ENCODE peak calls at places on chromosomes 13 and 19, in ten cellular contexts. M is ascending aorta; I is heart left ventricle; V is heart right ventricle; P is mesenchymal stem cell; N is cardiac muscle cell; D is neural progenitor cell; B is OCI-LY7; Z is effector memory CD4-positive, alpha-beta T cell; Q is gastrocnemius medialis. R is an unnamed sample.

GRCh38 chr19:41861098-41861768 is 1.2 kb downstream of the RPS19 start:
- DNase-seq in I (no peak), N (no peak), B (peak; percentile 35), Q (no peak), D (no peak), Z (no peak), V (no peak), P (no peak), M (no peak), R (no peak)

GRCh38 chr19:56301886-56302620 is 12.6 kb downstream of the ZSCAN5A start:
- DNase-seq in Z (no peak), N (no peak), P (no peak), D (no peak), I (no peak), Q (no peak), B (no peak), M (no peak), V (no peak), R (no peak)

GRCh38 chr13:38624822-38625221 is 62.1 kb upstream of the FREM2 start:
- DNase-seq in B (no peak), M (no peak), Q (no peak), P (no peak), Z (no peak), D (no peak), N (no peak), V (no peak), I (no peak), R (no peak)

GRCh38 chr13:26042781-26043180 is 9.0 kb downstream of the SHISA2 start:
- DNase-seq in P (no peak), Q (no peak), D (no peak), Z (no peak), B (no peak), V (no peak), I (no peak), M (no peak), N (no peak), R (no peak)

GRCh38 chr13:31923134-31923763 is 108.3 kb upstream of the FRY start:
- DNase-seq in B (no peak), I (no peak), Z (no peak), M (no peak), P (no peak), Q (no peak), V (no peak), D (no peak), N (no peak), R (no peak)

GRCh38 chr19:53132231-53132991 is at the start of gene ZNF415:
- DNase-seq in P (peak; percentile 60), I (peak; percentile 90), B (no peak), D (peak; percentile 96), Z (no peak), V (peak; percentile 87), M (peak; percentile 87), Q (peak; percentile 50), N (peak; percentile 83), R (peak; percentile 96)

GRCh38 chr19:16778796-16779411 is 50.3 kb upstream of the SIN3B start:
- DNase-seq in Z (peak; percentile 3), B (peak; percentile 78), Q (peak; percentile 18), N (peak; percentile 70), D (peak; percentile 69), V (peak; percentile 33), P (peak; percentile 75), I (peak; percentile 29), M (no peak), R (peak; percentile 48)

GRCh38 chr19:51639916-51640315 is 6.7 kb downstream of the SIGLEC14 start:
- DNase-seq in V (no peak), I (no peak), P (no peak), D (no peak), N (no peak), Z (no peak), M (no peak), B (no peak), Q (no peak), R (no peak)

GRCh38 chr13:76016799-76017198 is 380.7 kb downstream of the LMO7 start:
- DNase-seq in Q (no peak), I (no peak), D (peak; percentile 30), B (peak; percentile 11), V (no peak), Z (no peak), N (peak; percentile 40), P (no peak), M (no peak), R (peak; percentile 22)

GRCh38 chr13:25037057-25037813 is 58.7 kb upstream of the PABPC3 start:
- DNase-seq in V (no peak), M (no peak), P (peak; percentile 65), Z (no peak), B (peak; percentile 71), N (peak; percentile 78), D (peak; percentile 82), Q (no peak), I (peak; percentile 31), R (peak; percentile 77)

GRCh38 chr13:60591348-60591747 is 194.3 kb downstream of the TDRD3 start:
- DNase-seq in D (no peak), I (no peak), B (no peak), Z (no peak), V (no peak), P (no peak), M (no peak), Q (no peak), N (peak; percentile 86), R (no peak)

GRCh38 chr13:103272770-103273169 is 206.6 kb upstream of the SLC10A2 start:
- DNase-seq in N (no peak), I (no peak), P (no peak), Z (no peak), Q (no peak), M (no peak), V (no peak), D (no peak), B (no peak), R (no peak)

GRCh38 chr19:6801397-6802086 is 29.0 kb downstream of the VAV1 start:
- DNase-seq in P (no peak), Q (peak; percentile 46), D (no peak), M (peak; percentile 75), Z (peak; percentile 67), V (peak; percentile 63), I (peak; percentile 78), N (peak; percentile 71), B (peak; percentile 97), R (no peak)

GRCh38 chr19:12749938-12750521 is 1.6 kb upstream of the BEST2 start:
- DNase-seq in M (no peak), Z (no peak), Q (peak; percentile 32), N (peak; percentile 40), D (no peak), P (peak; percentile 42), B (no peak), I (no peak), V (no peak), R (no peak)

DNA sequence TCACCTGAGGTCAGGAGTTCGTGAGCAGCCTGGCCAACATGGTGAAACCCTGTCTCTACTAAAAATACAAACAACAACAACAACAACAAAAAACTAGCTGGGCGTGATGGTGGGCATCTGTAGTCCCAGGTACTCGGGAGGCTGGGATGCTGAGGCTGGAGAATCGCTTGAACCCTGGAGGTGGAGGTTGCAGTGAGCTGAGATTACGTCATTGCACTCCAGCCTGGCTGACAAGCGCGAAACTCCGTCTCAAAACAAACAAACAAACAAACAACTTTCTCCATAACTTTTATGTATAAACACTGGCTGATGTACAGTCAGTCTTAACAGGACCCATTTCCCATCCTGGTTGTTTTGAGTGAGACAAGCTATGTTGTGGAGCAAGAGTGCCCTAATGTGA is 5.8 kb upstream of the CYP4F8 start:
- DNase-seq in M (no peak), Q (no peak), Z (no peak), I (no peak), N (no peak), B (no peak), D (no peak), V (no peak), P (no peak), R (no peak)
- H3K9me3 ChIP-seq in M (no peaks in the 10 kb centered on the region), Q (no peaks in the 10 kb centered on the region), Z (no peaks in the 10 kb centered on the region), I (no peaks in the 10 kb centered on the region), N (no peaks in the 10 kb centered on the region), B (no peaks in the 10 kb centered on the region), D (peaks cover 11% of the 10 kb centered on the region), V (no peaks in the 10 kb centered on the region), P (no peaks in the 10 kb centered on the region), R (no peaks in the 10 kb centered on the region)

GRCh38 chr13:44719857-44720671 is 143.9 kb upstream of the TSC22D1 start:
- DNase-seq in P (peak; percentile 36), N (peak; percentile 90), V (no peak), Z (no peak), I (no peak), M (peak; percentile 71), Q (no peak), B (no peak), D (no peak), R (no peak)
- H3K27ac ChIP-seq in P (peak overlapping the region; percentile 97), N (no peak overlapping the region), V (no peak overlapping the region), Z (no peak overlapping the region), I (peak overlapping the region; percentile 67), M (peak overlapping the region; percentile 82), Q (peak overlapping the region; percentile 68), B (no peak overlapping the region), D (no peak overlapping the region), R (peak overlapping the region; percentile 15)

DNA sequence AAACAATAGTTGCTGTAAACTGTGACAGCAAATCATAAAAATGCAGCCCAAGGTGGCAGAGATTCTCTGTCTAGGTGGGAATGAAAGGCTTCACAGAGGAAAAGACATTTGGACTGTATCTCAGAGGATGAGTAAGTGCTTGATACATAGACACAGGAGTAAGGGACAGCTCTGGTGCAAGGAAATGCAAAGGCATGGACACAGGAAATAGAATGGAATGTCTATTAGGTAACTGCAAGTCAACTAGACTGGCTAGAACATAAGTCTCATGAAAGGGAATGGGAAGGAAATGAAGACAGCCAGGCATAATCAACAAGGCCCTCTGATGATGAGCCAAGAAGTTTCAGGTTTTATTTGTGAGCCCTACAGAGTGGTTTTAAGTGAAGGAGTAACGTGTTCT is 321.7 kb downstream of the SUCLA2 start:
- DNase-seq in V (no peak), D (no peak), I (no peak), N (peak; percentile 73), Z (no peak), M (no peak), P (peak; percentile 79), Q (no peak), B (no peak), R (peak; percentile 34)
- H3K9me3 ChIP-seq in V (no peaks in the 10 kb centered on the region), D (no peaks in the 10 kb centered on the region), I (no peaks in the 10 kb centered on the region), N (no peaks in the 10 kb centered on the region), Z (no peaks in the 10 kb centered on the region), M (no peaks in the 10 kb centered on the region), P (no peaks in the 10 kb centered on the region), Q (no peaks in the 10 kb centered on the region), B (no peaks in the 10 kb centered on the region), R (no peaks in the 10 kb centered on the region)

DNA sequence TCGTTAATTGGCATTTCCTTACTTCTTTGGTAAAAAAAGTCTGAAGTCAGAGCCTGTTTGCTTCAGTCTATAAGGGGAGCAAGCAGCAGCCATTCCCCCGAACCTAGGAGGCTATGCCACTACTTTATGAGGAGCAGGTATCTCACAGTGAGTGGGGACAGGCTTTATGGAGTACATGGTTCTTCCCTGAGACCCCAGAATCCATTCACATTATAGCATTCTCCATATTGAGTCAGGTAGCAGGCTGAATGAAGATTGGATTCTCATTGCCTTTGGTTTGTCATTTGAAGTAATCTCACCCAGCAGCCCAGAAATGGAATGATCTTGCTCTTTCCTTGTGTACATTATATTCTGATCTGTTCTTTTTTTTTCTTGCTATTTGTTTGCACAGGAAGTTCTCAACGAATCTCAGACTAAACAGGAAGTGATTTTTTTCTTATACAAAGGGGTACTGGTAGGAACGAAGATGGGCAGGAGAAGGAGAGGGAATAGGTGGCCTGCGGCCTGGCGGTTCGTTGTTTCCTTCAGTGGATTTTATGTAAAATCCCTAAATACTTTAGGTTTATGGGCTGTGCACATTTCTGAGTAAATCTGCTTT is 74.4 kb downstream of the ARHGAP35 start:
- DNase-seq in Q (no peak), N (no peak), V (no peak), D (no peak), P (peak; percentile 47), I (no peak), M (no peak), Z (no peak), B (peak; percentile 43), R (no peak)
- H3K27ac ChIP-seq in Q (no peak overlapping the region), N (peak overlapping the region; percentile 48), V (no peak overlapping the region), D (peak overlapping the region; percentile 1), P (no peak overlapping the region), I (no peak overlapping the region), M (no peak overlapping the region), Z (peak overlapping the region; percentile 61), B (peak overlapping the region; percentile 60), R (peak overlapping the region; percentile 51)

GRCh38 chr19:36460046-36460445 is 29.3 kb downstream of the ZNF566 start:
- DNase-seq in M (no peak), B (no peak), D (no peak), Z (no peak), P (no peak), Q (no peak), V (no peak), N (no peak), I (no peak), R (no peak)
- H3K9me3 ChIP-seq in M (peaks cover 23% of the 10 kb centered on the region), B (peaks cover 5% of the 10 kb centered on the region), D (no peaks in the 10 kb centered on the region), Z (peaks cover 3% of the 10 kb centered on the region), P (peaks cover 78% of the 10 kb centered on the region), Q (no peaks in the 10 kb centered on the region), V (no peaks in the 10 kb centered on the region), N (no peaks in the 10 kb centered on the region), I (peaks cover 38% of the 10 kb centered on the region), R (peaks cover 23% of the 10 kb centered on the region)

R was measured in hepatocyte.